ENCODE peak calls at places on chromosomes 2 and 18, in six cellular contexts. Z is right lobe of liver, X is psoas muscle, H is sigmoid colon, I is AG04450, A is PC-3. Q is an unnamed sample.

GRCh38 chr2:206851511-206851910 is 86.1 kb downstream of the FASTKD2 start:
- DNase-seq in Z (no peak), I (no peak), X (no peak), A (no peak), H (no peak), Q (no peak)

GRCh38 chr2:215830313-215830712 is 183.0 kb downstream of the MREG start:
- DNase-seq in X (no peak), I (no peak), Z (no peak), A (peak; percentile 62), H (peak; percentile 64), Q (no peak)

GRCh38 chr18:3605562-3606443 is 155.8 kb downstream of the TGIF1 start:
- DNase-seq in X (no peak), A (peak; percentile 47), Z (no peak), I (no peak), H (peak; percentile 58), Q (no peak)

GRCh38 chr2:29108225-29108624 is 7.0 kb upstream of the CLIP4 start:
- DNase-seq in Z (no peak), A (peak; percentile 88), I (peak; percentile 88), H (no peak), X (no peak), Q (peak; percentile 85)

GRCh38 chr2:99086385-99086784 is 55.1 kb upstream of the C2orf15 start:
- DNase-seq in H (no peak), Z (no peak), I (no peak), A (no peak), X (no peak), Q (no peak)

GRCh38 chr2:123521868-123522267 is 503.2 kb upstream of the CNTNAP5 start:
- DNase-seq in X (no peak), Z (no peak), I (no peak), H (no peak), A (no peak), Q (no peak)

GRCh38 chr2:20487030-20487391 is 40.1 kb downstream of the RHOB start:
- DNase-seq in H (peak; percentile 63), Z (no peak), X (no peak), A (no peak), I (no peak), Q (no peak)

GRCh38 chr2:82837588-82838304 is 1621.3 kb downstream of the SUCLG1 start:
- DNase-seq in Z (no peak), A (peak; percentile 86), H (no peak), I (peak; percentile 59), X (no peak), Q (peak; percentile 29)

GRCh38 chr2:14433946-14434495 is 198.5 kb upstream of the LRATD1 start:
- DNase-seq in Z (no peak), A (no peak), H (no peak), I (no peak), X (no peak), Q (no peak)

GRCh38 chr2:54666741-54667639 is 56.5 kb upstream of the EML6 start:
- DNase-seq in H (peak; percentile 87), X (no peak), I (no peak), Z (peak; percentile 86), A (no peak), Q (no peak)

GRCh38 chr2:54665436-54665856 is 58.0 kb upstream of the EML6 start:
- DNase-seq in Z (no peak), I (no peak), X (no peak), H (no peak), A (peak; percentile 61), Q (no peak)

GRCh38 chr2:54664238-54664786 is 59.1 kb upstream of the EML6 start:
- DNase-seq in X (no peak), H (no peak), I (no peak), Z (no peak), A (no peak), Q (no peak)

GRCh38 chr2:54667726-54668650 is 55.5 kb upstream of the EML6 start:
- DNase-seq in A (no peak), Z (no peak), H (no peak), X (no peak), I (no peak), Q (no peak)

DNA sequence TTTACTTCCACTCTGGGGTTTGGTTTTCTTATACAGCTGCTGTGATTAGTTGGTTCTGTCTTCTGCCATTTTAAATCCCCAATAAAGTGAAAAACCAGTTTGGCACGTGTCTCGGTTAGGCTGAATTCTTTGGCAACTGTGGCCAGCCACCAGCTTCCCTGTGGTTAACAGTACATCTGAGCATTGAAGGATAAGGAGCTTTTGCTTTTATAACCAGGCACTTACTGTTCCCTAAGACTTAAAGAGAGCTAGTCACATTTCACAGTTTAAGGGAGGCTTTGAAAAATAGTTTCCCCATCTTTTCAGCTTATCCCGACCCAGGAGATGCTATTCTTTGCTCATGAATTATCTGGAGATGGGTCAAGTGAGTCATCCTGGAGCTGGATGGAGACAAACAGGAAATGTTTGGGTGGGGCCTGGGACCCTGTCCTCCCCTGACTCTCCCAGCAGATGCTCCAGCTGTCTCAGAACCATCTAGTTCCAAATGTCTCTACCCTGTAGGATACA is 57.3 kb upstream of the EML6 start:
- DNase-seq in X (peak; percentile 78), A (peak; percentile 41), H (peak; percentile 89), Z (no peak), I (no peak), Q (no peak)
- H3K4me3 ChIP-seq in X (no peak overlapping the region), A (no peak overlapping the region), H (no peak overlapping the region), Z (no peak overlapping the region), I (no peak overlapping the region), Q (no peak overlapping the region)

GRCh38 chr2:9110893-9111569 is 95.6 kb upstream of the ASAP2 start:
- DNase-seq in X (no peak), H (no peak), Z (no peak), I (no peak), A (peak; percentile 34), Q (no peak)
- TF ChIP-seq CTCF in X (no peak), H (no peak), Z (no peak), I (peak; percentile 41), A (peak; percentile 58), Q (peak; percentile 52)

GRCh38 chr18:25253779-25254178 is 98.2 kb downstream of the ZNF521 start:
- DNase-seq in H (no peak), Z (no peak), X (no peak), I (no peak), A (peak; percentile 9), Q (no peak)
- H3K4me3 ChIP-seq in H (no peak overlapping the region), Z (no peak overlapping the region), X (no peak overlapping the region), I (no peak overlapping the region), A (no peak overlapping the region), Q (no peak overlapping the region)

DNA sequence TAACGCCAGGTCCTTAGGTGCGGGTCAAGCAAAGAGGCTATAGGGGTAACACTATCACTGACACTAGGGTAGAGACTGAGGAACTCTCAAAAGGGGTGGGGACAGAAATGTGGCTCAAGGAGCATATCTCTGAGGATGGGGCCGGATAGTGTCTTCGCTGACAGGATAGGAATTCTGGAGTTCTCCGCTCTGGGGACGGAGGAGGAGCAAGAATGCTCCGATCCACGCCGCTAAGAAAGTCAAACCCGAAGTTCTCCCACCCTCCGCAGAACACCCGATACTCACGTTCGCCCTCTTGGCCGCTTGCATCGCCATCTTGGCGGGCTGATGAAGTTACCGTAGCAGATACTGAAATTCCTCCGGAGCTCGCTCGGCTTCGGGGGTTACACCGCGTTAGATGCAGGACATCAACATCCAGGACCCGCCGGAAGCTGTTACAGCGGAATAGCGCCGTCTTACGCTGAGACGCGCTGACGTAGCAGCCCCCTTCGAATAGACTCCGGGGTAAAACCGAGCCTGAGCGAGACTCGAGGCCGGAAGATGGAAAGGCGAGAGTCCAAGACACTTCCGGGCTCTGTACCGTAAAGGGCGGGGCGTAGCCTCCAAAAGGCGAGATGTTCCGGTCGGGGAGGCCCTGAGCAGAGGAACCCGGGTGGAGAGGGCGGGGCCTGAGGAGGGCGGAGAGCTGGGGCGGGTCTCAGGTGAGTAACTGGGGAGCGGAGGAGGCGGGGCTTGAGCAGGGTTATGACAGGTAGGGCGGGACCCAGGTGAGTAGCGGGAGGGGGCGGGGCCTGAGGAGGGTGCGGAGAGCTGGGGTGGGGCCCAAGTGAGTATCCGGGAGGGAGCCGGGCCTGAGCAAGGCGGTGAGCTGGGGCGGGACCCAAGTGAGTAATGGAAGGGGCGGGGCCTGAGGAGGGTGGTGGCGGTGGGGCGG is at the start of gene SF3B6:
- DNase-seq in A (peak; percentile 100), H (peak; percentile 99), Z (peak; percentile 99), I (peak; percentile 96), X (peak; percentile 98), Q (peak; percentile 97)
- TF ChIP-seq CTCF in A (no peak), H (no peak), Z (peak; percentile 2), I (no peak), X (no peak), Q (no peak)

GRCh38 chr2:127193948-127194267 is 26.2 kb downstream of the CYP27C1 start:
- DNase-seq in Z (no peak), X (no peak), I (no peak), A (no peak), H (no peak), Q (peak; percentile 72)
- H3K4me3 ChIP-seq in Z (no peak overlapping the region), X (no peak overlapping the region), I (no peak overlapping the region), A (no peak overlapping the region), H (no peak overlapping the region), Q (no peak overlapping the region)

GRCh38 chr2:233503481-233503880 is 63.1 kb downstream of the USP40 start:
- DNase-seq in A (no peak), X (no peak), I (no peak), Z (no peak), H (no peak), Q (no peak)
- TF ChIP-seq CTCF in A (no peak), X (no peak), I (no peak), Z (no peak), H (no peak), Q (no peak)

GRCh38 chr2:45008296-45009129 is 739 bp downstream of the SIX2 start:
- DNase-seq in X (peak; percentile 71), Z (no peak), A (peak; percentile 28), I (no peak), H (no peak), Q (no peak)
- H3K4me3 ChIP-seq in X (peak overlapping the region; percentile 87), Z (peak overlapping the region; percentile 39), A (peak overlapping the region; percentile 74), I (no peak overlapping the region), H (peak overlapping the region; percentile 47), Q (no peak overlapping the region)

GRCh38 chr18:57631697-57632096 is 10.1 kb upstream of the NARS1 start:
- DNase-seq in A (no peak), X (no peak), Z (no peak), I (no peak), H (no peak), Q (no peak)

GRCh38 chr18:57627488-57627887 is 5.9 kb upstream of the NARS1 start:
- DNase-seq in H (no peak), Z (no peak), I (no peak), A (peak; percentile 19), X (no peak), Q (no peak)

GRCh38 chr18:57629399-57629798 is 7.8 kb upstream of the NARS1 start:
- DNase-seq in I (no peak), H (no peak), X (no peak), A (no peak), Z (no peak), Q (no peak)

GRCh38 chr18:57630759-57631660 is 9.4 kb upstream of the NARS1 start:
- DNase-seq in X (no peak), H (no peak), Z (no peak), A (no peak), I (no peak), Q (no peak)

GRCh38 chr18:57630002-57630758 is 8.5 kb upstream of the NARS1 start:
- DNase-seq in X (peak; percentile 99), I (peak; percentile 89), Z (peak; percentile 98), H (peak; percentile 99), A (peak; percentile 88), Q (peak; percentile 84)
- TF ChIP-seq CTCF in X (peak; percentile 75), I (peak; percentile 73), Z (peak; percentile 84), H (peak; percentile 68), A (peak; percentile 77), Q (peak; percentile 65)

GRCh38 chr2:74515271-74516069 is 1.2 kb downstream of the TLX2 start:
- DNase-seq in H (peak; percentile 56), A (no peak), Z (no peak), X (no peak), I (no peak), Q (no peak)
- H3K4me3 ChIP-seq in H (peak overlapping the region; percentile 26), A (no peak overlapping the region), Z (peak overlapping the region; percentile 36), X (peak overlapping the region; percentile 65), I (no peak overlapping the region), Q (no peak overlapping the region)